ENCODE peak calls at places on chromosomes 7 and 10, in ten cellular contexts. One of them, this sample, is unnamed.

GRCh38 chr10:25226775-25227682 is 52.2 kb downstream of the GPR158 start:
- DNase-seq in esophagus squamous epithelium: no peak
- DNase-seq in stomach: peak
- DNase-seq in suprapubic skin: no peak
- DNase-seq in coronary artery: no peak
- DNase-seq in colonic mucosa: peak
- DNase-seq in breast epithelium: no peak
- DNase-seq in A673: peak
- DNase-seq in endodermal cell: peak
- DNase-seq in pancreas: no peak
- DNase-seq in this sample: no peak

GRCh38 chr7:27901028-27901760 is 161.2 kb downstream of the TAX1BP1 start:
- DNase-seq in esophagus squamous epithelium: no peak
- DNase-seq in stomach: no peak
- DNase-seq in suprapubic skin: no peak
- DNase-seq in coronary artery: no peak
- DNase-seq in colonic mucosa: no peak
- DNase-seq in breast epithelium: no peak
- DNase-seq in A673: no peak
- DNase-seq in endodermal cell: no peak
- DNase-seq in pancreas: no peak
- DNase-seq in this sample: no peak

GRCh38 chr7:7761340-7761973 is 43.0 kb upstream of the RPA3 start:
- DNase-seq in esophagus squamous epithelium: no peak
- DNase-seq in stomach: no peak
- DNase-seq in suprapubic skin: no peak
- DNase-seq in coronary artery: no peak
- DNase-seq in colonic mucosa: no peak
- DNase-seq in breast epithelium: no peak
- DNase-seq in A673: peak
- DNase-seq in endodermal cell: no peak
- DNase-seq in pancreas: no peak
- DNase-seq in this sample: no peak

GRCh38 chr10:62230344-62231138 is 38.1 kb downstream of the RTKN2 start:
- DNase-seq in esophagus squamous epithelium: no peak
- DNase-seq in stomach: no peak
- DNase-seq in suprapubic skin: no peak
- DNase-seq in coronary artery: no peak
- DNase-seq in colonic mucosa: no peak
- DNase-seq in breast epithelium: no peak
- DNase-seq in A673: no peak
- DNase-seq in endodermal cell: no peak
- DNase-seq in pancreas: no peak
- DNase-seq in this sample: no peak

GRCh38 chr10:29590598-29591415 is 44.0 kb downstream of the SVIL start:
- DNase-seq in esophagus squamous epithelium: no peak
- DNase-seq in stomach: no peak
- DNase-seq in suprapubic skin: no peak
- DNase-seq in coronary artery: no peak
- DNase-seq in colonic mucosa: peak
- DNase-seq in breast epithelium: no peak
- DNase-seq in A673: peak
- DNase-seq in endodermal cell: no peak
- DNase-seq in pancreas: no peak
- DNase-seq in this sample: no peak

GRCh38 chr10:79153753-79154152 is 85.0 kb downstream of the ZMIZ1 start:
- DNase-seq in esophagus squamous epithelium: no peak
- DNase-seq in stomach: no peak
- DNase-seq in suprapubic skin: no peak
- DNase-seq in coronary artery: peak
- DNase-seq in colonic mucosa: no peak
- DNase-seq in breast epithelium: no peak
- DNase-seq in A673: no peak
- DNase-seq in endodermal cell: no peak
- DNase-seq in pancreas: peak
- DNase-seq in this sample: no peak

GRCh38 chr7:80379034-80379433 is 132.8 kb downstream of the GNAT3 start:
- DNase-seq in esophagus squamous epithelium: no peak
- DNase-seq in stomach: no peak
- DNase-seq in suprapubic skin: no peak
- DNase-seq in coronary artery: no peak
- DNase-seq in colonic mucosa: no peak
- DNase-seq in breast epithelium: no peak
- DNase-seq in A673: peak
- DNase-seq in endodermal cell: no peak
- DNase-seq in pancreas: no peak
- DNase-seq in this sample: no peak

GRCh38 chr10:105063796-105064195 is 422.7 kb downstream of the SORCS3 start:
- DNase-seq in esophagus squamous epithelium: no peak
- DNase-seq in stomach: peak
- DNase-seq in suprapubic skin: no peak
- DNase-seq in coronary artery: no peak
- DNase-seq in colonic mucosa: peak
- DNase-seq in breast epithelium: no peak
- DNase-seq in A673: peak
- DNase-seq in endodermal cell: peak
- DNase-seq in pancreas: peak
- DNase-seq in this sample: no peak

GRCh38 chr10:117374506-117375359 is 507 bp downstream of the PDZD8 start:
- DNase-seq in esophagus squamous epithelium: no peak
- DNase-seq in stomach: peak
- DNase-seq in suprapubic skin: peak
- DNase-seq in coronary artery: peak
- DNase-seq in colonic mucosa: peak
- DNase-seq in breast epithelium: peak
- DNase-seq in A673: peak
- DNase-seq in endodermal cell: peak
- DNase-seq in pancreas: peak
- DNase-seq in this sample: peak

GRCh38 chr10:43322321-43322720 is 49.1 kb upstream of the FXYD4 start:
- DNase-seq in esophagus squamous epithelium: no peak
- DNase-seq in stomach: peak
- DNase-seq in suprapubic skin: no peak
- DNase-seq in coronary artery: no peak
- DNase-seq in colonic mucosa: peak
- DNase-seq in breast epithelium: no peak
- DNase-seq in A673: no peak
- DNase-seq in endodermal cell: no peak
- DNase-seq in pancreas: peak
- DNase-seq in this sample: no peak

GRCh38 chr7:99739699-99740572 is 4.9 kb upstream of the CYP3A7 start:
- DNase-seq in esophagus squamous epithelium: no peak
- DNase-seq in stomach: no peak
- DNase-seq in suprapubic skin: no peak
- DNase-seq in coronary artery: no peak
- DNase-seq in colonic mucosa: no peak
- DNase-seq in breast epithelium: no peak
- DNase-seq in A673: no peak
- DNase-seq in endodermal cell: no peak
- DNase-seq in pancreas: no peak
- DNase-seq in this sample: peak

GRCh38 chr10:69086131-69086530 is 1.8 kb upstream of the SRGN start:
- DNase-seq in esophagus squamous epithelium: no peak
- DNase-seq in stomach: no peak
- DNase-seq in suprapubic skin: no peak
- DNase-seq in coronary artery: no peak
- DNase-seq in colonic mucosa: no peak
- DNase-seq in breast epithelium: no peak
- DNase-seq in A673: peak
- DNase-seq in endodermal cell: no peak
- DNase-seq in pancreas: no peak
- DNase-seq in this sample: no peak

GRCh38 chr10:25059990-25060389 is 43.6 kb downstream of the THNSL1 start:
- DNase-seq in esophagus squamous epithelium: no peak
- DNase-seq in stomach: peak
- DNase-seq in suprapubic skin: no peak
- DNase-seq in coronary artery: peak
- DNase-seq in colonic mucosa: peak
- DNase-seq in breast epithelium: no peak
- DNase-seq in A673: peak
- DNase-seq in endodermal cell: peak
- DNase-seq in pancreas: no peak
- DNase-seq in this sample: no peak

GRCh38 chr10:92242910-92243671 is 47.8 kb downstream of the CPEB3 start:
- DNase-seq in esophagus squamous epithelium: no peak
- DNase-seq in stomach: peak
- DNase-seq in suprapubic skin: no peak
- DNase-seq in coronary artery: no peak
- DNase-seq in colonic mucosa: peak
- DNase-seq in breast epithelium: peak
- DNase-seq in A673: peak
- DNase-seq in endodermal cell: peak
- DNase-seq in pancreas: peak
- DNase-seq in this sample: no peak

GRCh38 chr10:98251399-98251798 is 16.6 kb downstream of the LOXL4 start:
- DNase-seq in esophagus squamous epithelium: no peak
- DNase-seq in stomach: no peak
- DNase-seq in suprapubic skin: no peak
- DNase-seq in coronary artery: no peak
- DNase-seq in colonic mucosa: no peak
- DNase-seq in breast epithelium: no peak
- DNase-seq in A673: no peak
- DNase-seq in endodermal cell: no peak
- DNase-seq in pancreas: no peak
- DNase-seq in this sample: no peak

GRCh38 chr7:152866125-152866524 is 106.6 kb downstream of the ACTR3B start:
- DNase-seq in esophagus squamous epithelium: no peak
- DNase-seq in stomach: no peak
- DNase-seq in suprapubic skin: no peak
- DNase-seq in coronary artery: no peak
- DNase-seq in colonic mucosa: no peak
- DNase-seq in breast epithelium: no peak
- DNase-seq in A673: no peak
- DNase-seq in endodermal cell: no peak
- DNase-seq in pancreas: no peak
- DNase-seq in this sample: no peak

GRCh38 chr10:129919358-129919757 is 44.7 kb downstream of the EBF3 start:
- DNase-seq in esophagus squamous epithelium: no peak
- DNase-seq in stomach: no peak
- DNase-seq in suprapubic skin: no peak
- DNase-seq in coronary artery: no peak
- DNase-seq in colonic mucosa: no peak
- DNase-seq in breast epithelium: no peak
- DNase-seq in A673: no peak
- DNase-seq in endodermal cell: no peak
- DNase-seq in pancreas: no peak
- DNase-seq in this sample: no peak

GRCh38 chr10:77413231-77413630 is 224.4 kb downstream of the KCNMA1 start:
- DNase-seq in esophagus squamous epithelium: no peak
- DNase-seq in stomach: no peak
- DNase-seq in suprapubic skin: no peak
- DNase-seq in coronary artery: no peak
- DNase-seq in colonic mucosa: no peak
- DNase-seq in breast epithelium: no peak
- DNase-seq in A673: no peak
- DNase-seq in endodermal cell: no peak
- DNase-seq in pancreas: no peak
- DNase-seq in this sample: no peak
- H3K4me3 ChIP-seq in esophagus squamous epithelium: no peak
- H3K4me3 ChIP-seq in stomach: no peak
- H3K4me3 ChIP-seq in suprapubic skin: no peak
- H3K4me3 ChIP-seq in coronary artery: no peak
- H3K4me3 ChIP-seq in colonic mucosa: no peak
- H3K4me3 ChIP-seq in breast epithelium: no peak
- H3K4me3 ChIP-seq in A673: no peak
- H3K4me3 ChIP-seq in endodermal cell: no peak
- H3K4me3 ChIP-seq in pancreas: no peak
- H3K4me3 ChIP-seq in this sample: no peak

GRCh38 chr7:30026229-30027064 is at the start of gene FKBP14:
- DNase-seq in esophagus squamous epithelium: peak
- DNase-seq in stomach: peak
- DNase-seq in suprapubic skin: peak
- DNase-seq in coronary artery: peak
- DNase-seq in colonic mucosa: peak
- DNase-seq in breast epithelium: peak
- DNase-seq in A673: peak
- DNase-seq in endodermal cell: peak
- DNase-seq in pancreas: peak
- DNase-seq in this sample: peak
- TF ChIP-seq CTCF in esophagus squamous epithelium: no peak
- TF ChIP-seq CTCF in stomach: no peak
- TF ChIP-seq CTCF in suprapubic skin: no peak
- TF ChIP-seq CTCF in coronary artery: no peak
- TF ChIP-seq CTCF in colonic mucosa: no peak
- TF ChIP-seq CTCF in breast epithelium: no peak
- TF ChIP-seq CTCF in A673: no peak
- TF ChIP-seq CTCF in endodermal cell: no peak
- TF ChIP-seq CTCF in pancreas: no peak
- TF ChIP-seq CTCF in this sample: no peak

DNA sequence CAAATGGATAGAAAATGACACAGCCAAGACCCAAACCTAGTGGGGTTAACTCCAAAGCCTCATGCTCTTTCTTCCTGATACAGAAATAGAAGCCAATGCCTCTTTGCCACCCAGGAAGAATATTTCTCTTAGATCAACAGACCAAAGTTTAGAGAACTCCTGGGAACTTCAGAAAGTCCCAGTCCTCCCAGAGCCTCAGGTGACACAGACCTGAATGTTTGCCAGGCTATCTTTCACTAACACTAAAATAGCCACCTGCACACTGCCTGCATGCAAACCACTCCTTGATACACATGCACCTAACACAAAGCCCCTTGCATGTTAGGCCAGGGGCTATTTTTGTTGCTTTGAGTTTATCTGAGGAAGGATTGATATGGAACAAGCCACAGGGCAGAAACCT is 27.7 kb downstream of the LSM5 start:
- DNase-seq in esophagus squamous epithelium: no peak
- DNase-seq in stomach: no peak
- DNase-seq in suprapubic skin: no peak
- DNase-seq in coronary artery: no peak
- DNase-seq in colonic mucosa: no peak
- DNase-seq in breast epithelium: no peak
- DNase-seq in A673: no peak
- DNase-seq in endodermal cell: no peak
- DNase-seq in pancreas: no peak
- DNase-seq in this sample: no peak
- H3K27ac ChIP-seq in esophagus squamous epithelium: no peak
- H3K27ac ChIP-seq in stomach: no peak
- H3K27ac ChIP-seq in suprapubic skin: no peak
- H3K27ac ChIP-seq in coronary artery: no peak
- H3K27ac ChIP-seq in colonic mucosa: no peak
- H3K27ac ChIP-seq in breast epithelium: no peak
- H3K27ac ChIP-seq in A673: no peak
- H3K27ac ChIP-seq in endodermal cell: no peak
- H3K27ac ChIP-seq in pancreas: no peak
- H3K27ac ChIP-seq in this sample: no peak

DNA sequence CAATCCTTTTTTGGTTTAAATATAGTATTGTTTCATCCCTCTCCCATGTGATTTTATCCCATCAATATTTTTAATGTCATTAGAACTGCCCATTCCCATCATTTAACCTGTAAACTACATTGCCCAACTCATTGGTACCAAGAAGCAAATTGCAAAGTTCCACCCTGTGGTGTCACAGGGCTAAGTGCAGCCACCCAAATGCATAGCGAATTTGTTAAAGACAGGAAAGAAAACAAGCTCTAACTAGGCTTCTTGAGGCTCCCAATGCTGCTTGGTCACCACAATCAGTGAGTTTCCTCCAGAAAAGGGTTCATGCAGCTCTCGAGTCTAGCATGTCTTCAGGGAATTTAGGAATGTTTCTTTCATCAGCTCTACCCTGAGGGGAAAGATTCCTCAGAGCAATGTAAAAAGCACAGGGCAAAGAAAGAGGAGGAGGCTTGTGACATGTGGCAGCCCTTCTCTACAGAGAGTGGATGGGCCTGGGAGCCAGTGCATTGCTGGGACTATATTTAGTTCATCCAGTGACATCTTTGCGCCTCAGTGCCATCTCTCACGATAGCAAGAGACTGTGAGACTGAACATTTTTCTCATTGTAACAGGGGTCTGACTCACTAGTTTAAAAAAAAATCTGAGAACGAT is 58.1 kb downstream of the CAV1 start:
- DNase-seq in esophagus squamous epithelium: no peak
- DNase-seq in stomach: no peak
- DNase-seq in suprapubic skin: no peak
- DNase-seq in coronary artery: peak
- DNase-seq in colonic mucosa: no peak
- DNase-seq in breast epithelium: no peak
- DNase-seq in A673: peak
- DNase-seq in endodermal cell: no peak
- DNase-seq in pancreas: no peak
- DNase-seq in this sample: no peak
- H3K4me3 ChIP-seq in esophagus squamous epithelium: no peak
- H3K4me3 ChIP-seq in stomach: no peak
- H3K4me3 ChIP-seq in suprapubic skin: no peak
- H3K4me3 ChIP-seq in coronary artery: peak
- H3K4me3 ChIP-seq in colonic mucosa: no peak
- H3K4me3 ChIP-seq in breast epithelium: no peak
- H3K4me3 ChIP-seq in A673: no peak
- H3K4me3 ChIP-seq in endodermal cell: no peak
- H3K4me3 ChIP-seq in pancreas: no peak
- H3K4me3 ChIP-seq in this sample: no peak

This sample was measured in vagina.